ENCODE peak calls at places on chromosome 3, in five cellular contexts. One of them, this sample, is unnamed.

GRCh38 chr3:172129868-172130751 is 90.7 kb downstream of the FNDC3B start:
- DNase-seq in HL-60: peak; percentile 99
- DNase-seq in activated CD8-positive, alpha-beta memory T cell treated with anti-CD3 and anti-CD28 coated beads for 48 hours: peak; percentile 36
- DNase-seq in amygdala: no peak
- DNase-seq in CD8-positive, alpha-beta memory T cell: no peak
- DNase-seq in this sample: peak; percentile 81

GRCh38 chr3:124812291-124813265 is 74.6 kb downstream of the ITGB5 start:
- DNase-seq in HL-60: no peak
- DNase-seq in activated CD8-positive, alpha-beta memory T cell treated with anti-CD3 and anti-CD28 coated beads for 48 hours: no peak
- DNase-seq in amygdala: no peak
- DNase-seq in CD8-positive, alpha-beta memory T cell: no peak
- DNase-seq in this sample: peak; percentile 51

GRCh38 chr3:195873971-195874370 is 34.4 kb downstream of the TNK2 start:
- DNase-seq in HL-60: no peak
- DNase-seq in activated CD8-positive, alpha-beta memory T cell treated with anti-CD3 and anti-CD28 coated beads for 48 hours: no peak
- DNase-seq in amygdala: no peak
- DNase-seq in CD8-positive, alpha-beta memory T cell: no peak
- DNase-seq in this sample: no peak

GRCh38 chr3:149806171-149806778 is 6.7 kb upstream of the RNF13 start:
- DNase-seq in HL-60: no peak
- DNase-seq in activated CD8-positive, alpha-beta memory T cell treated with anti-CD3 and anti-CD28 coated beads for 48 hours: no peak
- DNase-seq in amygdala: no peak
- DNase-seq in CD8-positive, alpha-beta memory T cell: no peak
- DNase-seq in this sample: no peak

GRCh38 chr3:69930564-69930963 is 69.0 kb upstream of the SAMMSON start:
- DNase-seq in HL-60: no peak
- DNase-seq in activated CD8-positive, alpha-beta memory T cell treated with anti-CD3 and anti-CD28 coated beads for 48 hours: no peak
- DNase-seq in amygdala: no peak
- DNase-seq in CD8-positive, alpha-beta memory T cell: no peak
- DNase-seq in this sample: no peak

GRCh38 chr3:71492566-71492965 is 91.0 kb downstream of the FOXP1 start:
- DNase-seq in HL-60: no peak
- DNase-seq in activated CD8-positive, alpha-beta memory T cell treated with anti-CD3 and anti-CD28 coated beads for 48 hours: no peak
- DNase-seq in amygdala: no peak
- DNase-seq in CD8-positive, alpha-beta memory T cell: peak; percentile 74
- DNase-seq in this sample: no peak

GRCh38 chr3:4399476-4399875 is 67.6 kb downstream of the SUMF1 start:
- DNase-seq in HL-60: no peak
- DNase-seq in activated CD8-positive, alpha-beta memory T cell treated with anti-CD3 and anti-CD28 coated beads for 48 hours: no peak
- DNase-seq in amygdala: no peak
- DNase-seq in CD8-positive, alpha-beta memory T cell: no peak
- DNase-seq in this sample: no peak

GRCh38 chr3:11498646-11499045 is 145.1 kb downstream of the VGLL4 start:
- DNase-seq in HL-60: no peak
- DNase-seq in activated CD8-positive, alpha-beta memory T cell treated with anti-CD3 and anti-CD28 coated beads for 48 hours: no peak
- DNase-seq in amygdala: no peak
- DNase-seq in CD8-positive, alpha-beta memory T cell: no peak
- DNase-seq in this sample: no peak

GRCh38 chr3:144497452-144497851 is 525.8 kb downstream of the DIPK2A start:
- DNase-seq in HL-60: no peak
- DNase-seq in activated CD8-positive, alpha-beta memory T cell treated with anti-CD3 and anti-CD28 coated beads for 48 hours: no peak
- DNase-seq in amygdala: no peak
- DNase-seq in CD8-positive, alpha-beta memory T cell: no peak
- DNase-seq in this sample: no peak

GRCh38 chr3:40877651-40878463 is 321.4 kb upstream of the CTNNB1 start:
- DNase-seq in HL-60: no peak
- DNase-seq in activated CD8-positive, alpha-beta memory T cell treated with anti-CD3 and anti-CD28 coated beads for 48 hours: no peak
- DNase-seq in amygdala: peak; percentile 77
- DNase-seq in CD8-positive, alpha-beta memory T cell: no peak
- DNase-seq in this sample: peak; percentile 66

GRCh38 chr3:172562881-172563835 is 39.9 kb upstream of the TNFSF10 start:
- DNase-seq in HL-60: peak; percentile 34
- DNase-seq in activated CD8-positive, alpha-beta memory T cell treated with anti-CD3 and anti-CD28 coated beads for 48 hours: no peak
- DNase-seq in amygdala: no peak
- DNase-seq in CD8-positive, alpha-beta memory T cell: no peak
- DNase-seq in this sample: no peak

GRCh38 chr3:182739619-182740018 is 53.7 kb upstream of the ATP11B start:
- DNase-seq in HL-60: no peak
- DNase-seq in activated CD8-positive, alpha-beta memory T cell treated with anti-CD3 and anti-CD28 coated beads for 48 hours: no peak
- DNase-seq in amygdala: no peak
- DNase-seq in CD8-positive, alpha-beta memory T cell: no peak
- DNase-seq in this sample: no peak

GRCh38 chr3:55270976-55271375 is 216.1 kb downstream of the WNT5A start:
- DNase-seq in HL-60: no peak
- DNase-seq in activated CD8-positive, alpha-beta memory T cell treated with anti-CD3 and anti-CD28 coated beads for 48 hours: no peak
- DNase-seq in amygdala: no peak
- DNase-seq in CD8-positive, alpha-beta memory T cell: no peak
- DNase-seq in this sample: no peak

This sample was measured in breast epithelium.